ENCODE peak calls at places on chromosomes 13 and 19, in seven cellular contexts. U, G, J, Z, W, P and N are unnamed samples.

GRCh38 chr13:111511219-111511732 is 190.8 kb downstream of the TEX29 start:
- DNase-seq in P (no peak), W (no peak), U (no peak), J (no peak), Z (no peak), G (no peak), N (no peak)

GRCh38 chr19:17340302-17340870 is 3.0 kb downstream of the GTPBP3 start:
- DNase-seq in Z (no peak), J (no peak), G (no peak), U (no peak), P (no peak), W (no peak), N (no peak)

GRCh38 chr19:54100560-54100959 is at the start of gene OSCAR:
- DNase-seq in G (no peak), J (no peak), W (peak; percentile 72), U (no peak), Z (no peak), P (peak; percentile 65), N (no peak)

GRCh38 chr13:80033286-80033685 is 307.6 kb downstream of the SPRY2 start:
- DNase-seq in J (no peak), W (no peak), Z (no peak), P (no peak), G (no peak), U (no peak), N (no peak)

GRCh38 chr13:111233080-111233479 is 87.4 kb upstream of the TEX29 start:
- DNase-seq in Z (no peak), P (no peak), W (no peak), U (no peak), J (no peak), G (no peak), N (no peak)

GRCh38 chr19:19628499-19629134 is 597 bp upstream of the LPAR2 start:
- DNase-seq in G (peak; percentile 52), J (peak; percentile 31), P (no peak), W (peak; percentile 82), U (no peak), Z (peak; percentile 58), N (no peak)

GRCh38 chr13:90197722-90198121 is 1149.8 kb upstream of the MIR17HG start:
- DNase-seq in P (no peak), U (no peak), J (no peak), W (no peak), Z (no peak), G (no peak), N (no peak)

GRCh38 chr19:6115992-6116391 is 5.7 kb upstream of the RFX2 start:
- DNase-seq in U (no peak), P (no peak), J (no peak), Z (no peak), G (no peak), W (no peak), N (no peak)

GRCh38 chr13:73984949-73985691 is 149.1 kb downstream of the KLF12 start:
- DNase-seq in P (no peak), Z (no peak), G (no peak), W (peak; percentile 68), J (peak; percentile 25), U (no peak), N (peak; percentile 32)

GRCh38 chr19:2254052-2254872 is 2.0 kb downstream of the JSRP1 start:
- DNase-seq in Z (no peak), J (no peak), P (no peak), W (no peak), G (no peak), U (no peak), N (no peak)

GRCh38 chr19:14375582-14376291 is 5.5 kb upstream of the ADGRE5 start:
- DNase-seq in P (peak; percentile 88), Z (no peak), J (no peak), G (no peak), U (peak; percentile 65), W (no peak), N (peak; percentile 65)

DNA sequence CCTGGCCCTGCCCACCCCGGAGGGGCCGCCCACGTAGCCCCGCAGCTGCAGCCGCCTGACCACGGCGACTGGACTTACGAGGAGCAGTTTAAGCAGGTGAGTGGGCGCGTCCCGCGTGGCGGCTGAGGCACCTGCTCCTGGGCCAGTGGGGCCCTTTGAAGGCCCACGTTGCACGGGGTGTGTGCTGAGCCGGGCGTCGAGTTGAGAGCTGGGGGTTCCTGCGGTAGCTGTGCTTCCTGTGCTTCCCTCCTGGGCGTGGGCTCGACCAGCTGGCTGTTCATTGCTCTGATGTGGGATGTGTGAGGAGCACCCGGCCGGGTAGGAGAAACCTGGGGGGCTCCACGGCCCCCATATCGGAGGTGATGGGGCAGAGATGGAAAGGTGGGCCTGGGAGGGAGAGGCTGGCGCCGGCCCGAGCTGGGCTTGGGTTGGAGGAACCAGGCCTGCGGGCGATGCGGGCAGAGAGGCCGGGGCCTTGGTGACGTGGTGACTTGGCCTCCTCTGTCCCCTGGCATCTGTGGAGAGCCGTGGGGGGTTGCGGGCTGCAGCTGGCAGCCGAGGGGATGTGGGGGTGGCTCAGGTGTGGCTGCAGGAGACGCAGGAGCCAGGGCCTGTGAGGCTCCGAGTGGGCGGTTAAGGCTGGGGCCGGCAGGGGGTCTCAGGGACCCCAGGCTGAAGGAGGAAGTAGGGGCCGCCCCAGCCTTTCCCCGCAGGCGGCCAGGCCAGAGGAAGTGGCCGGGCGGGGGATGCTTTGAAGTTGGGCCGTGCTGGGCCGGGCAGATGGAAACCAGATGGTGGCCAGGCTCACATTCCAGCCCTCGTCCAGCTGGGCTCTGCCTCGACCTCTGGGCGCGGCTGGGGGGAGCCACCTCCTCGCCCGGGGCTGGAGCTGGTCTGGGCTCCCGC is 7.1 kb downstream of the ARID3A start:
- DNase-seq in G (no peak), P (peak; percentile 75), J (no peak), Z (peak; percentile 70), W (peak; percentile 77), U (peak; percentile 81), N (peak; percentile 92)
- H3K27ac ChIP-seq in G (peak overlapping the region; percentile 45), P (peak overlapping the region; percentile 90), J (no peak overlapping the region), Z (no peak overlapping the region), W (peak overlapping the region; percentile 72), U (peak overlapping the region; percentile 60), N (peak overlapping the region; percentile 48)

GRCh38 chr19:40198272-40198990 is 7.2 kb downstream of the MAP3K10 start:
- DNase-seq in Z (no peak), W (no peak), U (no peak), J (no peak), G (no peak), P (no peak), N (no peak)
- H3K27ac ChIP-seq in Z (no peak overlapping the region), W (no peak overlapping the region), U (no peak overlapping the region), J (no peak overlapping the region), G (no peak overlapping the region), P (no peak overlapping the region), N (no peak overlapping the region)

DNA sequence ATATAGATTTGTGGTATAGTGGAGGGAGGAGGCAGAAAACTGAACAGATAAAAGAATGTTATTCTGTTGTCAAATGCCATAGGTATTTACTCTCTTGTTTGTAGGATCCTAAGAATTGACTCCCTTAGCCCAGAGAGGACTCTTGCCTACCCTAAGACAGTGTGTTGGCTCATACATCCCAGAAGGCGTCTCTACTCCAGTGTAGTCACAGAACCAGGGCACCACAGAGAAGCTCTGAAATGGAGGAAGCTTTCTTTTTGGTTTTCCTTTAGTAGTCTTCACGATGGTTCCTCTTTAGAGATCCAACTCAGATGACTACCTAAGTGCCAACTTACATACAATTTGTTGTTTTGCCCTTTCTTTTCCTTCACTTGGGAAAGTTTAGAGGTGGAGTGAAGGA is 14.0 kb downstream of the GPR183 start:
- DNase-seq in U (no peak), Z (no peak), P (no peak), J (no peak), G (no peak), W (no peak), N (no peak)
- H3K27ac ChIP-seq in U (no peak overlapping the region), Z (no peak overlapping the region), P (no peak overlapping the region), J (no peak overlapping the region), G (no peak overlapping the region), W (no peak overlapping the region), N (no peak overlapping the region)

DNA sequence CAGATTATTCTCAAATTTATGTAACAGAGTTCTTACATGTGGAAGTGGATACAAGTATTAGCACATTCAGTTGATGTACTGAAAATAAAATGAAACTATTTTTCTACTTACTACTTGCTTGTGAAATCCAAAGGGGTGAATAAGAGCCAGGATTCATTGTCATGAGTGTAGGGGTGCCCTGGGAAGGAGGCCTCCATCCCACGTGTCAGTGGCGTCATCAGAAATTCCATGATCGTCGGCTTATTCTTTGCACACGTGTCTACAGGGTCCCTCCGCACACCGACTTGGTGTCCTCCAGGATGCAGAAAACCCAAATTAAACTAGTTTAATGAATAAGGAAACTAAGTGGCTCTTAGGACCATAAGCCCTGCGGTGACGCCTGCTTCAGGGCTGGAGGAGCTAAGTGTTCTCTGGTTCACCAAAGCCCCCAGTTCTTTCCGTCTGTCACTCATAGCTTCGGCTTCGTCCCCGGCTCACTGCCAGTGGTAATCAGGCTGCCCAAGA is 55.5 kb downstream of the IRS2 start:
- DNase-seq in G (no peak), P (no peak), W (no peak), J (no peak), Z (no peak), U (no peak), N (no peak)
- H3K27ac ChIP-seq in G (no peak overlapping the region), P (no peak overlapping the region), W (no peak overlapping the region), J (no peak overlapping the region), Z (no peak overlapping the region), U (no peak overlapping the region), N (no peak overlapping the region)